ENCODE peak calls at places on chromosomes 4 and X, in five cellular contexts. B is CD4-positive, CD25-positive, alpha-beta regulatory T cell; K is thoracic aorta; D is suprapubic skin; G is aorta. Q is an unnamed sample.

GRCh38 chrX:15244421-15244820 is 25.5 kb downstream of the ASB9 start:
- DNase-seq in B (no peak), K (no peak), D (no peak), G (no peak), Q (no peak)

GRCh38 chr4:41262198-41262597 is 5.5 kb downstream of the UCHL1 start:
- DNase-seq in B (no peak), K (no peak), D (no peak), G (no peak), Q (no peak)

GRCh38 chrX:29254515-29254914 is 667.3 kb downstream of the IL1RAPL1 start:
- DNase-seq in B (no peak), K (no peak), D (no peak), G (no peak), Q (no peak)

GRCh38 chrX:47574096-47574553 is 8.1 kb upstream of the TIMP1 start:
- DNase-seq in B (no peak), K (no peak), D (peak; percentile 61), G (no peak), Q (no peak)

GRCh38 chr4:151568966-151569365 is 160.0 kb downstream of the FHIP1A start:
- DNase-seq in B (no peak), K (no peak), D (no peak), G (no peak), Q (no peak)

GRCh38 chr4:13865871-13866669 is 238.5 kb upstream of the BOD1L1 start:
- DNase-seq in B (no peak), K (no peak), D (no peak), G (no peak), Q (no peak)

GRCh38 chr4:124321370-124321769 is 391.2 kb downstream of the ANKRD50 start:
- DNase-seq in B (no peak), K (no peak), D (no peak), G (no peak), Q (no peak)

GRCh38 chrX:153731117-153731844 is 6.6 kb downstream of the ABCD1 start:
- DNase-seq in B (no peak), K (no peak), D (no peak), G (no peak), Q (no peak)

GRCh38 chrX:150508461-150509367 is 59.7 kb upstream of the MTM1 start:
- DNase-seq in B (no peak), K (peak; percentile 25), D (peak; percentile 75), G (peak; percentile 82), Q (peak; percentile 23)

GRCh38 chr4:161197912-161198311 is 965.9 kb downstream of the FSTL5 start:
- DNase-seq in B (no peak), K (no peak), D (no peak), G (no peak), Q (no peak)

GRCh38 chrX:24398766-24399165 is 38.3 kb downstream of the SUPT20HL1 start:
- DNase-seq in B (no peak), K (no peak), D (no peak), G (no peak), Q (no peak)

GRCh38 chrX:107710617-107711391 is 64.8 kb downstream of the TSC22D3 start:
- DNase-seq in B (peak; percentile 83), K (no peak), D (peak; percentile 64), G (peak; percentile 49), Q (peak; percentile 52)

GRCh38 chrX:15127010-15127409 is 142.9 kb downstream of the ASB9 start:
- DNase-seq in B (no peak), K (no peak), D (no peak), G (no peak), Q (no peak)

GRCh38 chr4:100169796-100170485 is 20.3 kb downstream of the DDIT4L start:
- DNase-seq in B (no peak), K (no peak), D (no peak), G (no peak), Q (no peak)

GRCh38 chr4:156290811-156291210 is 337.1 kb upstream of the CTSO start:
- DNase-seq in B (no peak), K (no peak), D (no peak), G (no peak), Q (no peak)

GRCh38 chr4:165364452-165365080 is 14.2 kb upstream of the CPE start:
- DNase-seq in B (no peak), K (no peak), D (no peak), G (no peak), Q (no peak)

GRCh38 chrX:119622356-119623232 is 16.4 kb upstream of the NKRF start:
- DNase-seq in B (no peak), K (no peak), D (no peak), G (peak; percentile 64), Q (no peak)

GRCh38 chr4:186752310-186752709 is 28.7 kb upstream of the FAT1 start:
- DNase-seq in B (no peak), K (no peak), D (no peak), G (no peak), Q (no peak)

GRCh38 chrX:110404376-110404775 is 45.7 kb downstream of the RTL9 start:
- DNase-seq in B (no peak), K (no peak), D (no peak), G (no peak), Q (no peak)

GRCh38 chrX:138885886-138886285 is 174.4 kb upstream of the FGF13 start:
- DNase-seq in B (no peak), K (no peak), D (no peak), G (no peak), Q (no peak)

GRCh38 chr4:38091636-38092035 is 131.4 kb downstream of the PTTG2 start:
- DNase-seq in B (no peak), K (no peak), D (no peak), G (no peak), Q (no peak)

GRCh38 chr4:169272265-169272886 is 1.6 kb upstream of the SH3RF1 start:
- DNase-seq in B (no peak), K (no peak), D (no peak), G (no peak), Q (no peak)

GRCh38 chrX:35339796-35340195 is 397.2 kb downstream of the FAM47B start:
- DNase-seq in B (no peak), K (no peak), D (no peak), G (no peak), Q (no peak)

GRCh38 chr4:42655248-42655647 is 1.7 kb downstream of the ATP8A1 start:
- DNase-seq in B (peak; percentile 40), K (no peak), D (no peak), G (no peak), Q (no peak)

GRCh38 chr4:103292373-103292772 is 94.2 kb upstream of the CENPE start:
- DNase-seq in B (no peak), K (no peak), D (no peak), G (no peak), Q (no peak)

GRCh38 chr4:77095101-77095826 is 19.5 kb upstream of the CCNI start:
- DNase-seq in B (peak; percentile 78), K (peak; percentile 64), D (peak; percentile 87), G (peak; percentile 85), Q (peak; percentile 75)

GRCh38 chr4:69738872-69739271 is 21.5 kb downstream of the SULT1B1 start:
- DNase-seq in B (no peak), K (no peak), D (no peak), G (no peak), Q (no peak)

GRCh38 chr4:176793060-176793605 is 411 bp upstream of the VEGFC start:
- DNase-seq in B (no peak), K (no peak), D (peak; percentile 77), G (no peak), Q (no peak)

GRCh38 chr4:72302981-72303704 is 265.9 kb downstream of the ADAMTS3 start:
- DNase-seq in B (peak; percentile 48), K (no peak), D (no peak), G (no peak), Q (no peak)

GRCh38 chr4:139797287-139797686 is 131.7 kb downstream of the MGST2 start:
- DNase-seq in B (no peak), K (no peak), D (no peak), G (no peak), Q (no peak)

GRCh38 chr4:184845367-184846011 is 19.7 kb upstream of the ACSL1 start:
- DNase-seq in B (no peak), K (no peak), D (no peak), G (no peak), Q (no peak)

GRCh38 chrX:51144828-51145442 is 187.7 kb upstream of the NUDT10 start:
- DNase-seq in B (peak; percentile 53), K (no peak), D (no peak), G (no peak), Q (no peak)

GRCh38 chr4:55356991-55357461 is 11.0 kb downstream of the SRD5A3 start:
- DNase-seq in B (no peak), K (no peak), D (no peak), G (no peak), Q (no peak)

DNA sequence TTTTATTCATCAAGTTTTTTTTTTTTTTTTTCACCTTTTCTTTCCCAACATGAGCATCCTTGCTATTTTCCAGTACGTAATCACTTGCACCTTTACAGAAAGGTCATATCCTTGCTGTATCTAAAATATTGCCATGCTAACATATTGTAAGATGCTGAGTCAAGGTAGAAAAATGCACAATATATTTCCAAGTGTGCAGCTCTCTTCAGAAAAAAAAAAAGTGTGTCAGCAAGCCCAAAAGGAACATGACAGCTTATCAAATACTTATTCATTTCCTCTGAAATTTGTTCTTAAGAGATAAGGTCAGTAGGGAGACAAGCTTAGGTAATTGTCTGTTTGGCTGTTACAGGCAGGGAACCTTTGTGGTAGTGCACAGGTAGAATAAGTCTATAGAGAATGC is 27.0 kb downstream of the SH2D1A start:
- DNase-seq in B (no peak), K (no peak), D (no peak), G (no peak), Q (no peak)
- H3K27me3 ChIP-seq in B (no peaks in the 10 kb centered on the region), K (no peaks in the 10 kb centered on the region), D (no peaks in the 10 kb centered on the region), G (no peaks in the 10 kb centered on the region), Q (no peaks in the 10 kb centered on the region)

DNA sequence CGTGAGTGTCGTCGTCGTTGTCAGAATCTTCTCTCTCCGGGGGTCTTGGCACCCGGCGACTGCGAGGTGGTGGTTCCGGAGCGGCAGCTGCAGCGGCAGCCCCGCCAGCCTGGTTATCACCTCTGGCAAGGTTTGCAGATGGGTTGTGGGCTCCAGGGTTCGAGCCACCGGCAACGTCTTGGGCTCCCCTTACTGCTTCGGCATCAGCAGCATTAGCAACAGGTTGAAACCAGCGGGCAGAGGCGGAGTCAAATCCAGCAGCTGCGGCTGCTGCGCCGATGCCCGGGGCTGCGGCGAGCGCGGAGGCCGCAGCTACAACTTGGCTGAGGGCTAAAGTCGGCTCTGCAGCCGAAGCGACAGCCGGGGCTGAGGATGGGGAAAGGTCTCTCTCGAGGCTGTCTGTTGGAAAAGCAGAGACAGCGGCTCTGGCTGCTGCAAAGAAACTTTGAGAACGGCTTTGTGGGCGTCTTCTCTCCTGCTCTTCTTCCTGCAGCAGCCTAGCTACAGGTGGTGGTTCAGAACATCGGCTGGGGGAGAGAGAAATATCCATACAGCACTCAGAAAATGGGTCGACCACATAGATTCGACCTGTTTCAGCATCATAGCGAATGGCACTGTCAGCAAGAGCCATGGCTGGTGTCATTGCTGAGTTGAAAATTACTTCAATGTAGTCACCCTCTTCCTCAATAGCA is 3.6 kb downstream of the IRS4 start:
- DNase-seq in B (no peak), K (no peak), D (no peak), G (no peak), Q (no peak)
- H3K4me3 ChIP-seq in B (no peak overlapping the region), K (no peak overlapping the region), D (no peak overlapping the region), G (no peak overlapping the region), Q (no peak overlapping the region)

GRCh38 chr4:74623041-74623440 is 171.3 kb downstream of the BTC start:
- DNase-seq in B (peak; percentile 25), K (no peak), D (no peak), G (no peak), Q (no peak)
- H3K4me1 ChIP-seq in B (no peaks in the 10 kb centered on the region), K (peaks cover 14% of the 10 kb centered on the region), D (no peaks in the 10 kb centered on the region), G (peaks cover 2% of the 10 kb centered on the region), Q (no peaks in the 10 kb centered on the region)

DNA sequence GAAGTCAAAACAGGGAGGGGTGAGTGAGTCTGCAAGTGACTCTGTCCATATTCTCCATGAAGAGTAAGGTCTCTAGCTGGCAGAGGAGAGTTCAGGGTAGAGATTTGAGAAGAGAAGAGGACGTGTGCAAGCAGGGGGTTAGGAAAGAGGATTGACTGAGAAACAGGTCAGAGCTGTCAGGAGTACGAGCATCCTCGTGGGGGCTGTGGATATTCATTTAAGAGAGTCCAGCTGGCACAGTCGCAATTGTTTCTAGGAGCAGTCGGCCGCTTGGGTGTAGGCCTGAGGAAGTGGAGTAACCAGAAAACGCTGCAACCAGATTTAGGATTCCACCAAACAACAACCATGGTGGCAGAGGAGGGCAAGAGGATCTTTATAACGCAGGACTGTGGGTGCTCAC is 27.9 kb downstream of the PROM1 start:
- DNase-seq in B (no peak), K (no peak), D (no peak), G (no peak), Q (no peak)
- H3K27me3 ChIP-seq in B (peaks cover 18% of the 10 kb centered on the region), K (no peaks in the 10 kb centered on the region), D (peaks cover 2% of the 10 kb centered on the region), G (no peaks in the 10 kb centered on the region), Q (no peaks in the 10 kb centered on the region)

Q was measured in breast epithelium.